ENCODE peak calls at places on chromosomes 4 and X, in seven cellular contexts. One of them, this sample, is unnamed.

GRCh38 chr4:147019061-147019460 is 73.4 kb upstream of the TTC29 start:
- DNase-seq in ecto neural progenitor cell: no peak
- DNase-seq in AG08395: peak; percentile 67
- DNase-seq in activated CD4-positive, CD25-positive, alpha-beta regulatory T cell: peak; percentile 4
- DNase-seq in tibial nerve: peak; percentile 92
- DNase-seq in cardiac muscle cell: peak; percentile 61
- DNase-seq in BJ: no peak
- DNase-seq in this sample: peak; percentile 20

GRCh38 chr4:111991163-111991562 is 154.1 kb upstream of the FAM241A start:
- DNase-seq in ecto neural progenitor cell: no peak
- DNase-seq in AG08395: no peak
- DNase-seq in activated CD4-positive, CD25-positive, alpha-beta regulatory T cell: no peak
- DNase-seq in tibial nerve: no peak
- DNase-seq in cardiac muscle cell: no peak
- DNase-seq in BJ: no peak
- DNase-seq in this sample: no peak

GRCh38 chr4:91325495-91325894 is 978.3 kb upstream of the GRID2 start:
- DNase-seq in ecto neural progenitor cell: no peak
- DNase-seq in AG08395: no peak
- DNase-seq in activated CD4-positive, CD25-positive, alpha-beta regulatory T cell: no peak
- DNase-seq in tibial nerve: peak; percentile 8
- DNase-seq in cardiac muscle cell: no peak
- DNase-seq in BJ: no peak
- DNase-seq in this sample: peak; percentile 21

GRCh38 chrX:106284431-106285025 is 116.4 kb downstream of the PWWP3B start:
- DNase-seq in ecto neural progenitor cell: no peak
- DNase-seq in AG08395: no peak
- DNase-seq in activated CD4-positive, CD25-positive, alpha-beta regulatory T cell: no peak
- DNase-seq in tibial nerve: no peak
- DNase-seq in cardiac muscle cell: no peak
- DNase-seq in BJ: no peak
- DNase-seq in this sample: no peak

GRCh38 chr4:163748474-163748873 is 254.0 kb downstream of the TMA16 start:
- DNase-seq in ecto neural progenitor cell: no peak
- DNase-seq in AG08395: no peak
- DNase-seq in activated CD4-positive, CD25-positive, alpha-beta regulatory T cell: no peak
- DNase-seq in tibial nerve: no peak
- DNase-seq in cardiac muscle cell: no peak
- DNase-seq in BJ: no peak
- DNase-seq in this sample: peak; percentile 30

GRCh38 chr4:182929296-182929695 is 12.1 kb upstream of the DCTD start:
- DNase-seq in ecto neural progenitor cell: no peak
- DNase-seq in AG08395: peak; percentile 90
- DNase-seq in activated CD4-positive, CD25-positive, alpha-beta regulatory T cell: no peak
- DNase-seq in tibial nerve: no peak
- DNase-seq in cardiac muscle cell: no peak
- DNase-seq in BJ: peak; percentile 92
- DNase-seq in this sample: peak; percentile 73

GRCh38 chr4:74996996-74997395 is 64.1 kb downstream of the PARM1 start:
- DNase-seq in ecto neural progenitor cell: no peak
- DNase-seq in AG08395: no peak
- DNase-seq in activated CD4-positive, CD25-positive, alpha-beta regulatory T cell: no peak
- DNase-seq in tibial nerve: no peak
- DNase-seq in cardiac muscle cell: no peak
- DNase-seq in BJ: no peak
- DNase-seq in this sample: no peak

GRCh38 chr4:167897116-167897515 is 195.2 kb upstream of the ANXA10 start:
- DNase-seq in ecto neural progenitor cell: peak; percentile 56
- DNase-seq in AG08395: peak; percentile 1
- DNase-seq in activated CD4-positive, CD25-positive, alpha-beta regulatory T cell: no peak
- DNase-seq in tibial nerve: no peak
- DNase-seq in cardiac muscle cell: peak; percentile 31
- DNase-seq in BJ: peak; percentile 12
- DNase-seq in this sample: no peak

GRCh38 chr4:169219440-169219839 is 51.3 kb downstream of the SH3RF1 start:
- DNase-seq in ecto neural progenitor cell: no peak
- DNase-seq in AG08395: no peak
- DNase-seq in activated CD4-positive, CD25-positive, alpha-beta regulatory T cell: no peak
- DNase-seq in tibial nerve: no peak
- DNase-seq in cardiac muscle cell: no peak
- DNase-seq in BJ: no peak
- DNase-seq in this sample: peak; percentile 13

GRCh38 chrX:13432776-13433605 is 113.1 kb upstream of the ATXN3L start:
- DNase-seq in ecto neural progenitor cell: no peak
- DNase-seq in AG08395: peak; percentile 61
- DNase-seq in activated CD4-positive, CD25-positive, alpha-beta regulatory T cell: no peak
- DNase-seq in tibial nerve: no peak
- DNase-seq in cardiac muscle cell: no peak
- DNase-seq in BJ: no peak
- DNase-seq in this sample: peak; percentile 84

GRCh38 chrX:103441878-103442535 is 65.7 kb downstream of the BEX3 start:
- DNase-seq in ecto neural progenitor cell: no peak
- DNase-seq in AG08395: no peak
- DNase-seq in activated CD4-positive, CD25-positive, alpha-beta regulatory T cell: no peak
- DNase-seq in tibial nerve: no peak
- DNase-seq in cardiac muscle cell: no peak
- DNase-seq in BJ: no peak
- DNase-seq in this sample: no peak

This sample was measured in MG63.